ENCODE peak calls at places on chromosomes 11 and 22, in five cellular contexts. One of them, this sample, is unnamed.

GRCh38 chr22:47333625-47334024 is 571.2 kb downstream of the TBC1D22A start:
- DNase-seq in activated CD4-positive, alpha-beta T cell treated with anti-CD3 and anti-CD28 coated beads, Interleukin-2, amount 10 ng/mL, durations not matched to agents 7 days and 5 days: no peak
- DNase-seq in CD8-positive, alpha-beta memory T cell: no peak
- DNase-seq in endodermal cell: no peak
- DNase-seq in stimulated activated CD4-positive, alpha-beta T cell treated with anti-CD3 and anti-CD28 coated beads, Interleukin-12 subunit alpha, Interleukin-12 subunit beta, amount 100 ng/mL, for 4 hours: no peak
- DNase-seq in this sample: no peak

GRCh38 chr11:68143310-68143689 is 22.1 kb upstream of the CHKA start:
- DNase-seq in activated CD4-positive, alpha-beta T cell treated with anti-CD3 and anti-CD28 coated beads, Interleukin-2, amount 10 ng/mL, durations not matched to agents 7 days and 5 days: no peak
- DNase-seq in CD8-positive, alpha-beta memory T cell: no peak
- DNase-seq in endodermal cell: no peak
- DNase-seq in stimulated activated CD4-positive, alpha-beta T cell treated with anti-CD3 and anti-CD28 coated beads, Interleukin-12 subunit alpha, Interleukin-12 subunit beta, amount 100 ng/mL, for 4 hours: no peak
- DNase-seq in this sample: no peak

GRCh38 chr22:28222976-28223375 is 303.9 kb upstream of the PITPNB start:
- DNase-seq in activated CD4-positive, alpha-beta T cell treated with anti-CD3 and anti-CD28 coated beads, Interleukin-2, amount 10 ng/mL, durations not matched to agents 7 days and 5 days: no peak
- DNase-seq in CD8-positive, alpha-beta memory T cell: no peak
- DNase-seq in endodermal cell: no peak
- DNase-seq in stimulated activated CD4-positive, alpha-beta T cell treated with anti-CD3 and anti-CD28 coated beads, Interleukin-12 subunit alpha, Interleukin-12 subunit beta, amount 100 ng/mL, for 4 hours: no peak
- DNase-seq in this sample: no peak

GRCh38 chr11:20134991-20135736 is 25.1 kb downstream of the DBX1 start:
- DNase-seq in activated CD4-positive, alpha-beta T cell treated with anti-CD3 and anti-CD28 coated beads, Interleukin-2, amount 10 ng/mL, durations not matched to agents 7 days and 5 days: no peak
- DNase-seq in CD8-positive, alpha-beta memory T cell: no peak
- DNase-seq in endodermal cell: no peak
- DNase-seq in stimulated activated CD4-positive, alpha-beta T cell treated with anti-CD3 and anti-CD28 coated beads, Interleukin-12 subunit alpha, Interleukin-12 subunit beta, amount 100 ng/mL, for 4 hours: no peak
- DNase-seq in this sample: peak; percentile 11

GRCh38 chr22:38657248-38657909 is 941 bp downstream of the CBY1 start:
- DNase-seq in activated CD4-positive, alpha-beta T cell treated with anti-CD3 and anti-CD28 coated beads, Interleukin-2, amount 10 ng/mL, durations not matched to agents 7 days and 5 days: peak; percentile 54
- DNase-seq in CD8-positive, alpha-beta memory T cell: peak; percentile 25
- DNase-seq in endodermal cell: peak; percentile 70
- DNase-seq in stimulated activated CD4-positive, alpha-beta T cell treated with anti-CD3 and anti-CD28 coated beads, Interleukin-12 subunit alpha, Interleukin-12 subunit beta, amount 100 ng/mL, for 4 hours: peak; percentile 27
- DNase-seq in this sample: peak; percentile 22

GRCh38 chr11:10856689-10857603 is 907 bp downstream of the ZBED5 start:
- DNase-seq in activated CD4-positive, alpha-beta T cell treated with anti-CD3 and anti-CD28 coated beads, Interleukin-2, amount 10 ng/mL, durations not matched to agents 7 days and 5 days: peak; percentile 36
- DNase-seq in CD8-positive, alpha-beta memory T cell: no peak
- DNase-seq in endodermal cell: peak; percentile 76
- DNase-seq in stimulated activated CD4-positive, alpha-beta T cell treated with anti-CD3 and anti-CD28 coated beads, Interleukin-12 subunit alpha, Interleukin-12 subunit beta, amount 100 ng/mL, for 4 hours: no peak
- DNase-seq in this sample: no peak

GRCh38 chr11:18065572-18065971 is 19.5 kb upstream of the TPH1 start:
- DNase-seq in activated CD4-positive, alpha-beta T cell treated with anti-CD3 and anti-CD28 coated beads, Interleukin-2, amount 10 ng/mL, durations not matched to agents 7 days and 5 days: no peak
- DNase-seq in CD8-positive, alpha-beta memory T cell: no peak
- DNase-seq in endodermal cell: no peak
- DNase-seq in stimulated activated CD4-positive, alpha-beta T cell treated with anti-CD3 and anti-CD28 coated beads, Interleukin-12 subunit alpha, Interleukin-12 subunit beta, amount 100 ng/mL, for 4 hours: no peak
- DNase-seq in this sample: no peak

GRCh38 chr11:120241277-120241676 is 1.3 kb downstream of the POU2F3 start:
- DNase-seq in activated CD4-positive, alpha-beta T cell treated with anti-CD3 and anti-CD28 coated beads, Interleukin-2, amount 10 ng/mL, durations not matched to agents 7 days and 5 days: no peak
- DNase-seq in CD8-positive, alpha-beta memory T cell: no peak
- DNase-seq in endodermal cell: no peak
- DNase-seq in stimulated activated CD4-positive, alpha-beta T cell treated with anti-CD3 and anti-CD28 coated beads, Interleukin-12 subunit alpha, Interleukin-12 subunit beta, amount 100 ng/mL, for 4 hours: no peak
- DNase-seq in this sample: no peak

GRCh38 chr22:26462971-26463661 is 20.5 kb downstream of the HPS4 start:
- DNase-seq in activated CD4-positive, alpha-beta T cell treated with anti-CD3 and anti-CD28 coated beads, Interleukin-2, amount 10 ng/mL, durations not matched to agents 7 days and 5 days: no peak
- DNase-seq in CD8-positive, alpha-beta memory T cell: no peak
- DNase-seq in endodermal cell: no peak
- DNase-seq in stimulated activated CD4-positive, alpha-beta T cell treated with anti-CD3 and anti-CD28 coated beads, Interleukin-12 subunit alpha, Interleukin-12 subunit beta, amount 100 ng/mL, for 4 hours: no peak
- DNase-seq in this sample: peak; percentile 42

GRCh38 chr22:48734961-48735360 is 1092.7 kb downstream of the BRD1 start:
- DNase-seq in activated CD4-positive, alpha-beta T cell treated with anti-CD3 and anti-CD28 coated beads, Interleukin-2, amount 10 ng/mL, durations not matched to agents 7 days and 5 days: no peak
- DNase-seq in CD8-positive, alpha-beta memory T cell: no peak
- DNase-seq in endodermal cell: no peak
- DNase-seq in stimulated activated CD4-positive, alpha-beta T cell treated with anti-CD3 and anti-CD28 coated beads, Interleukin-12 subunit alpha, Interleukin-12 subunit beta, amount 100 ng/mL, for 4 hours: no peak
- DNase-seq in this sample: no peak

GRCh38 chr11:4644233-4644632 is 451 bp downstream of the OR51E1 start:
- DNase-seq in activated CD4-positive, alpha-beta T cell treated with anti-CD3 and anti-CD28 coated beads, Interleukin-2, amount 10 ng/mL, durations not matched to agents 7 days and 5 days: no peak
- DNase-seq in CD8-positive, alpha-beta memory T cell: no peak
- DNase-seq in endodermal cell: no peak
- DNase-seq in stimulated activated CD4-positive, alpha-beta T cell treated with anti-CD3 and anti-CD28 coated beads, Interleukin-12 subunit alpha, Interleukin-12 subunit beta, amount 100 ng/mL, for 4 hours: no peak
- DNase-seq in this sample: no peak

GRCh38 chr11:65436412-65437032 is 13.9 kb downstream of the NEAT1 start:
- DNase-seq in activated CD4-positive, alpha-beta T cell treated with anti-CD3 and anti-CD28 coated beads, Interleukin-2, amount 10 ng/mL, durations not matched to agents 7 days and 5 days: no peak
- DNase-seq in CD8-positive, alpha-beta memory T cell: no peak
- DNase-seq in endodermal cell: no peak
- DNase-seq in stimulated activated CD4-positive, alpha-beta T cell treated with anti-CD3 and anti-CD28 coated beads, Interleukin-12 subunit alpha, Interleukin-12 subunit beta, amount 100 ng/mL, for 4 hours: no peak
- DNase-seq in this sample: no peak

GRCh38 chr11:130029137-130029536 is 26.5 kb upstream of the PRDM10 start:
- DNase-seq in activated CD4-positive, alpha-beta T cell treated with anti-CD3 and anti-CD28 coated beads, Interleukin-2, amount 10 ng/mL, durations not matched to agents 7 days and 5 days: no peak
- DNase-seq in CD8-positive, alpha-beta memory T cell: no peak
- DNase-seq in endodermal cell: no peak
- DNase-seq in stimulated activated CD4-positive, alpha-beta T cell treated with anti-CD3 and anti-CD28 coated beads, Interleukin-12 subunit alpha, Interleukin-12 subunit beta, amount 100 ng/mL, for 4 hours: no peak
- DNase-seq in this sample: no peak

GRCh38 chr22:45290410-45290936 is 5.7 kb downstream of the UPK3A start:
- DNase-seq in activated CD4-positive, alpha-beta T cell treated with anti-CD3 and anti-CD28 coated beads, Interleukin-2, amount 10 ng/mL, durations not matched to agents 7 days and 5 days: no peak
- DNase-seq in CD8-positive, alpha-beta memory T cell: no peak
- DNase-seq in endodermal cell: peak; percentile 77
- DNase-seq in stimulated activated CD4-positive, alpha-beta T cell treated with anti-CD3 and anti-CD28 coated beads, Interleukin-12 subunit alpha, Interleukin-12 subunit beta, amount 100 ng/mL, for 4 hours: no peak
- DNase-seq in this sample: peak; percentile 64